ENCODE peak calls at places on chromosomes 4 and X, in nine cellular contexts. T is HT1080, Y is adrenal gland, R is hippocampal formation, M is tibial artery, U is AG10803, P is endothelial cell, K is GM20000, B is Kasumi-1. S is an unnamed sample.

GRCh38 chr4:1208970-1209704 is 36.8 kb upstream of the SPON2 start:
- DNase-seq in U (no peak), T (no peak), M (peak), B (no peak), K (no peak), Y (no peak), P (no peak), R (no peak), S (no peak)

GRCh38 chr4:26082565-26082964 is 168.5 kb downstream of the SMIM20 start:
- DNase-seq in R (no peak), K (no peak), B (no peak), T (no peak), M (no peak), P (no peak), Y (no peak), U (no peak), S (no peak)

GRCh38 chr4:168524897-168525296 is 28.0 kb downstream of the PALLD start:
- DNase-seq in U (no peak), T (no peak), K (no peak), Y (no peak), P (no peak), M (no peak), R (no peak), B (no peak), S (no peak)

GRCh38 chr4:55399581-55399980 is 3.8 kb downstream of the TMEM165 start:
- DNase-seq in M (no peak), R (no peak), U (no peak), B (no peak), K (no peak), Y (no peak), P (no peak), T (no peak), S (no peak)

GRCh38 chrX:3548743-3549441 is 164.6 kb downstream of the PRKX start:
- DNase-seq in B (peak), Y (no peak), U (peak), R (no peak), K (no peak), P (no peak), M (no peak), T (no peak), S (no peak)

GRCh38 chrX:149040873-149041535 is 464.1 kb downstream of the IDS start:
- DNase-seq in B (no peak), K (peak), Y (no peak), R (no peak), T (peak), M (no peak), P (no peak), U (no peak), S (no peak)

GRCh38 chr4:21856301-21856700 is 92.3 kb downstream of the KCNIP4 start:
- DNase-seq in P (no peak), M (no peak), T (no peak), R (no peak), K (no peak), B (no peak), U (no peak), Y (no peak), S (no peak)

GRCh38 chr4:129064717-129065116 is 28.6 kb downstream of the SCLT1 start:
- DNase-seq in P (no peak), T (peak), R (no peak), B (no peak), M (no peak), U (peak), Y (no peak), K (no peak), S (no peak)

GRCh38 chrX:68647156-68647957 is at the start of gene STARD8:
- DNase-seq in P (peak), M (peak), B (no peak), K (no peak), T (peak), U (peak), R (peak), Y (peak), S (no peak)

GRCh38 chr4:87739494-87739893 is 59.9 kb upstream of the IBSP start:
- DNase-seq in P (no peak), U (no peak), K (no peak), T (no peak), Y (no peak), M (no peak), B (no peak), R (no peak), S (no peak)

GRCh38 chrX:42519666-42520231 is 258.2 kb downstream of the PPP1R2C start:
- DNase-seq in K (no peak), M (no peak), Y (peak), R (no peak), B (no peak), U (peak), T (peak), P (no peak), S (no peak)

GRCh38 chr4:149465941-149466340 is 349.7 kb downstream of the IQCM start:
- DNase-seq in T (no peak), Y (no peak), K (no peak), M (no peak), B (no peak), U (peak), P (no peak), R (no peak), S (no peak)